ENCODE peak calls at places on chromosomes 3 and 15, in seven cellular contexts. H, Y, T, C, X, J and O are unnamed samples.

GRCh38 chr3:43345877-43346276 is 59.5 kb downstream of the SNRK start:
- DNase-seq in C (no peak), T (no peak), Y (peak; percentile 69), H (no peak), J (no peak), X (no peak), O (no peak)

GRCh38 chr3:138300657-138301056 is 29.0 kb downstream of the NME9 start:
- DNase-seq in Y (no peak), J (no peak), T (no peak), H (no peak), X (no peak), C (no peak), O (no peak)

GRCh38 chr3:187274977-187275338 is 16.6 kb downstream of the MASP1 start:
- DNase-seq in H (no peak), J (no peak), X (no peak), T (no peak), C (no peak), Y (no peak), O (no peak)

GRCh38 chr3:52225452-52226228 is at the start of gene TLR9:
- DNase-seq in H (no peak), T (no peak), C (no peak), X (peak; percentile 87), Y (no peak), J (no peak), O (no peak)

GRCh38 chr3:126216416-126216815 is 36.0 kb upstream of the ALDH1L1 start:
- DNase-seq in C (no peak), J (no peak), X (no peak), T (no peak), Y (peak; percentile 51), H (no peak), O (no peak)

GRCh38 chr15:75188499-75188898 is 13.2 kb upstream of the C15orf39 start:
- DNase-seq in X (no peak), J (no peak), C (no peak), H (no peak), Y (no peak), T (no peak), O (no peak)

GRCh38 chr3:10468611-10469354 is 36.6 kb downstream of the ATP2B2 start:
- DNase-seq in T (no peak), Y (no peak), J (no peak), H (no peak), C (no peak), X (peak; percentile 23), O (peak; percentile 59)

GRCh38 chr3:160796813-160797164 is 40.8 kb downstream of the PPM1L start:
- DNase-seq in J (no peak), H (no peak), C (no peak), T (peak; percentile 13), X (no peak), Y (no peak), O (no peak)

GRCh38 chr15:42070276-42070965 is 23.9 kb downstream of the PLA2G4D start:
- DNase-seq in T (no peak), J (no peak), C (no peak), H (no peak), X (no peak), Y (no peak), O (no peak)

GRCh38 chr3:182305881-182306665 is 487.2 kb upstream of the ATP11B start:
- DNase-seq in J (no peak), X (no peak), T (no peak), C (no peak), Y (no peak), H (no peak), O (no peak)

GRCh38 chr3:54575561-54575960 is 352.3 kb downstream of the LRTM1 start:
- DNase-seq in J (no peak), H (no peak), T (no peak), X (no peak), Y (no peak), C (no peak), O (no peak)

GRCh38 chr3:171132873-171133272 is 106.4 kb upstream of the SLC2A2 start:
- DNase-seq in H (no peak), T (no peak), X (no peak), C (no peak), J (no peak), Y (peak; percentile 85), O (no peak)

GRCh38 chr3:12768579-12769527 is 9.8 kb upstream of the TMEM40 start:
- DNase-seq in H (no peak), Y (no peak), C (no peak), T (no peak), X (no peak), J (no peak), O (no peak)

GRCh38 chr15:96331141-96331941 is 841 bp downstream of the NR2F2 start:
- DNase-seq in H (no peak), T (no peak), C (no peak), Y (no peak), X (no peak), J (no peak), O (no peak)

GRCh38 chr3:197244751-197245150 is 53.7 kb downstream of the DLG1 start:
- DNase-seq in Y (no peak), H (no peak), T (no peak), X (no peak), C (no peak), J (no peak), O (no peak)

DNA sequence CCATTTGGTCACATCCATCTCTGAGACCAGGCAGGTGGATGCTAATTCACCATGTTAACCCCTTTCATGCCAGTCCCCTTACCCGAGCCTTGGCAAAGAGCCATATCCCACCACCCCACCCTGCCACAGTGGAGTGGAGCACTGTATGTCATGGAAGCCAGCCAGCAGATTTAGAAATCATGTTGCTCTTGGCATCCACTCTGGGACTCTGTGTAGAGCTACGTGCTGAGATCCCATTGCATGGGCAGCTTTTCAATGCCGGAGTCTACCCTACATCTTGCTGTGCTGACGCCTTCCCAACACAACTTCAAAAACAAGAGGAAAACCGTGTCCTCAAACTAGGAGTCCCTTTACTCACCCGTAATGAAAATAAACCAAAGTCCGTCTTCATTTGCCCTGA is 131.0 kb downstream of the NTRK3 start:
- DNase-seq in X (no peak), H (no peak), C (no peak), Y (no peak), J (no peak), T (no peak), O (no peak)
- H3K27me3 ChIP-seq in X (no peaks in the 10 kb centered on the region), H (no peaks in the 10 kb centered on the region), C (no peaks in the 10 kb centered on the region), Y (no peaks in the 10 kb centered on the region), J (no peaks in the 10 kb centered on the region), T (no peaks in the 10 kb centered on the region), O (no peaks in the 10 kb centered on the region)

GRCh38 chr15:31845791-31846190 is 184.5 kb upstream of the CHRNA7 start:
- DNase-seq in J (no peak), Y (no peak), X (no peak), C (no peak), T (no peak), H (no peak), O (no peak)

GRCh38 chr15:31840849-31841476 is 189.4 kb upstream of the CHRNA7 start:
- DNase-seq in J (no peak), X (no peak), C (no peak), T (no peak), Y (no peak), H (peak; percentile 35), O (no peak)

GRCh38 chr15:31843426-31844055 is 186.8 kb upstream of the CHRNA7 start:
- DNase-seq in T (no peak), H (no peak), X (no peak), C (no peak), J (no peak), Y (no peak), O (no peak)

GRCh38 chr15:31839388-31839787 is 190.9 kb upstream of the CHRNA7 start:
- DNase-seq in J (no peak), Y (no peak), C (no peak), T (no peak), H (no peak), X (no peak), O (no peak)

GRCh38 chr15:31842532-31843195 is 187.7 kb upstream of the CHRNA7 start:
- DNase-seq in X (no peak), H (no peak), J (no peak), Y (no peak), C (no peak), T (no peak), O (no peak)
- H3K27me3 ChIP-seq in X (no peaks in the 10 kb centered on the region), H (no peaks in the 10 kb centered on the region), J (no peaks in the 10 kb centered on the region), Y (no peaks in the 10 kb centered on the region), C (no peaks in the 10 kb centered on the region), T (no peaks in the 10 kb centered on the region), O (no peaks in the 10 kb centered on the region)

GRCh38 chr15:83582386-83582785 is 71.5 kb upstream of the ADAMTSL3 start:
- DNase-seq in Y (peak; percentile 7), X (no peak), H (no peak), J (no peak), C (no peak), T (no peak), O (no peak)
- H3K27me3 ChIP-seq in Y (no peaks in the 10 kb centered on the region), X (no peaks in the 10 kb centered on the region), H (peaks cover 18% of the 10 kb centered on the region), J (no peaks in the 10 kb centered on the region), C (no peaks in the 10 kb centered on the region), T (no peaks in the 10 kb centered on the region), O (no peaks in the 10 kb centered on the region)

DNA sequence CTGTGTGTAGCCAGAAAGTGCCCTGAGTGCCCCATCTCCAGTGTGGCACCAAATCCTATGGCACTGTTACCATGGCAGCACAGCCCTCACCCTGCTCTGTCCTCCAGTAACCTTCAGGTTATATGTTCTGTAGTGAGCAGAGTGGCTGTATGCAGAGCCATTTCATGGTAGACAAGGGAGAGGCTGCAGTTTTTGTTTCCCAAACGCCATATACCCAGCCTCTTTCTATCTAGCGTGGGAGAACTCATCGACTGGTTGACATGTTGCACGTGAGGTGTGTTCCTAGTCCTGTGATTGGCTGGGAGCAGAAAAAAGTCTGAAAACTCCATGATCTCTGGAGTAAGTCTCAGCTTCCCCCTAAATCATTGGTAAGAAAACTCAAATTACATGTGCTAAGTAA is 2.0 kb downstream of the SIDT1 start:
- DNase-seq in X (no peak), J (peak; percentile 13), T (no peak), C (peak; percentile 28), H (no peak), Y (no peak), O (no peak)
- H3K27me3 ChIP-seq in X (no peaks in the 10 kb centered on the region), J (no peaks in the 10 kb centered on the region), T (no peaks in the 10 kb centered on the region), C (no peaks in the 10 kb centered on the region), H (peaks cover 75% of the 10 kb centered on the region), Y (peaks cover 56% of the 10 kb centered on the region), O (no peaks in the 10 kb centered on the region)

GRCh38 chr3:166191406-166191805 is 354.2 kb upstream of the BCHE start:
- DNase-seq in C (no peak), Y (no peak), J (no peak), H (no peak), T (no peak), X (no peak), O (no peak)
- H3K27me3 ChIP-seq in C (no peaks in the 10 kb centered on the region), Y (no peaks in the 10 kb centered on the region), J (no peaks in the 10 kb centered on the region), H (no peaks in the 10 kb centered on the region), T (no peaks in the 10 kb centered on the region), X (no peaks in the 10 kb centered on the region), O (no peaks in the 10 kb centered on the region)

DNA sequence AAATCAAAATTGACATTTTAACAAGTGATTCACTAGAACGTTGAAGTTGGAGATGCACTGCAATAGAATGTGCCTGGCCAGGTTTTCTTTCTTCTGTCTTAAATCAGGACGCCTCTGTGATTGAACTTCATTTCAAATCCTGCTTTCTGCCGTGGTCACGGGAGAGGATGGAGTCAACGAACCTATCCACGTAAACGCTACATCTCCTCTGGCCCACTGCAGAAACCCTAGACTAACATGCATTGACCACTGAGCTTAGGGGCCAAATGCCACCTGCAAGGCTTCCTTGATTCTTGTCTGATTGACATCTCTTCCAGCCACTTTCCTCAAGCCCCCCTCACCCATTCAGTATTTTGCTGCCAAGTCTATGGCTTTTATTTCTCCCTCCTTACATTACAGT is 6.3 kb upstream of the MECOM start:
- DNase-seq in X (no peak), Y (no peak), C (no peak), T (no peak), H (no peak), J (no peak), O (no peak)
- H3K27me3 ChIP-seq in X (peaks cover 62% of the 10 kb centered on the region), Y (peaks cover 36% of the 10 kb centered on the region), C (peaks cover 39% of the 10 kb centered on the region), T (peaks cover 8% of the 10 kb centered on the region), H (peaks cover 84% of the 10 kb centered on the region), J (peaks cover 40% of the 10 kb centered on the region), O (peaks cover 72% of the 10 kb centered on the region)

GRCh38 chr15:52112203-52112750 is 298 bp downstream of the BCL2L10 start:
- DNase-seq in C (peak; percentile 37), T (peak; percentile 35), X (peak; percentile 81), H (no peak), Y (no peak), J (peak; percentile 28), O (peak; percentile 62)
- H3K27me3 ChIP-seq in C (no peaks in the 10 kb centered on the region), T (no peaks in the 10 kb centered on the region), X (peaks cover 28% of the 10 kb centered on the region), H (peaks cover 55% of the 10 kb centered on the region), Y (peaks cover 34% of the 10 kb centered on the region), J (peaks cover 23% of the 10 kb centered on the region), O (no peaks in the 10 kb centered on the region)